ENCODE peak calls at places on chromosomes 12 and 14, in eight cellular contexts. One of them, this sample, is unnamed.

GRCh38 chr12:113086249-113087164 is 30.0 kb downstream of the DTX1 start:
- DNase-seq in D341Med: no peak
- DNase-seq in skeletal muscle cell: no peak
- DNase-seq in stimulated activated CD4-positive, alpha-beta T cell treated with anti-CD3 and anti-CD28 coated beads, TNF-alpha, amount 100 ng/mL, for 24 hours: no peak
- DNase-seq in KG1: no peak
- DNase-seq in right atrium auricular region: no peak
- DNase-seq in T1000: no peak
- DNase-seq in endothelial cell of umbilical vein: no peak
- DNase-seq in this sample: no peak

GRCh38 chr12:57479376-57480115 is at the start of gene ARHGAP9:
- DNase-seq in stimulated activated CD4-positive, alpha-beta T cell treated with anti-CD3 and anti-CD28 coated beads, TNF-alpha, amount 100 ng/mL, for 24 hours: no peak
- DNase-seq in T1000: no peak
- DNase-seq in endothelial cell of umbilical vein: no peak
- DNase-seq in skeletal muscle cell: no peak
- DNase-seq in D341Med: no peak
- DNase-seq in KG1: no peak
- DNase-seq in right atrium auricular region: no peak
- DNase-seq in this sample: no peak

GRCh38 chr12:32261638-32262037 is 137.7 kb upstream of the FGD4 start:
- DNase-seq in endothelial cell of umbilical vein: no peak
- DNase-seq in KG1: no peak
- DNase-seq in right atrium auricular region: no peak
- DNase-seq in D341Med: peak; percentile 55
- DNase-seq in stimulated activated CD4-positive, alpha-beta T cell treated with anti-CD3 and anti-CD28 coated beads, TNF-alpha, amount 100 ng/mL, for 24 hours: no peak
- DNase-seq in T1000: no peak
- DNase-seq in skeletal muscle cell: no peak
- DNase-seq in this sample: peak; percentile 38

GRCh38 chr12:102539651-102540553 is 59.5 kb upstream of the IGF1 start:
- DNase-seq in right atrium auricular region: no peak
- DNase-seq in stimulated activated CD4-positive, alpha-beta T cell treated with anti-CD3 and anti-CD28 coated beads, TNF-alpha, amount 100 ng/mL, for 24 hours: no peak
- DNase-seq in KG1: no peak
- DNase-seq in endothelial cell of umbilical vein: no peak
- DNase-seq in T1000: peak; percentile 75
- DNase-seq in skeletal muscle cell: peak; percentile 53
- DNase-seq in D341Med: no peak
- DNase-seq in this sample: peak; percentile 39

GRCh38 chr12:53097564-53098353 is at the start of gene IGFBP6:
- DNase-seq in D341Med: peak; percentile 68
- DNase-seq in KG1: peak; percentile 4
- DNase-seq in right atrium auricular region: no peak
- DNase-seq in skeletal muscle cell: no peak
- DNase-seq in T1000: peak; percentile 63
- DNase-seq in stimulated activated CD4-positive, alpha-beta T cell treated with anti-CD3 and anti-CD28 coated beads, TNF-alpha, amount 100 ng/mL, for 24 hours: no peak
- DNase-seq in endothelial cell of umbilical vein: peak; percentile 45
- DNase-seq in this sample: peak; percentile 54

GRCh38 chr12:109116611-109116949 is 193 bp downstream of the ACACB start:
- DNase-seq in skeletal muscle cell: no peak
- DNase-seq in stimulated activated CD4-positive, alpha-beta T cell treated with anti-CD3 and anti-CD28 coated beads, TNF-alpha, amount 100 ng/mL, for 24 hours: no peak
- DNase-seq in T1000: no peak
- DNase-seq in KG1: no peak
- DNase-seq in D341Med: no peak
- DNase-seq in endothelial cell of umbilical vein: no peak
- DNase-seq in right atrium auricular region: no peak
- DNase-seq in this sample: no peak

GRCh38 chr14:74652541-74652940 is 40.5 kb upstream of the LTBP2 start:
- DNase-seq in D341Med: no peak
- DNase-seq in right atrium auricular region: no peak
- DNase-seq in skeletal muscle cell: no peak
- DNase-seq in KG1: no peak
- DNase-seq in endothelial cell of umbilical vein: no peak
- DNase-seq in stimulated activated CD4-positive, alpha-beta T cell treated with anti-CD3 and anti-CD28 coated beads, TNF-alpha, amount 100 ng/mL, for 24 hours: no peak
- DNase-seq in T1000: peak; percentile 7
- DNase-seq in this sample: no peak

GRCh38 chr12:107912421-107913004 is 138.0 kb downstream of the ASCL4 start:
- DNase-seq in stimulated activated CD4-positive, alpha-beta T cell treated with anti-CD3 and anti-CD28 coated beads, TNF-alpha, amount 100 ng/mL, for 24 hours: peak; percentile 17
- DNase-seq in T1000: no peak
- DNase-seq in endothelial cell of umbilical vein: peak; percentile 30
- DNase-seq in KG1: no peak
- DNase-seq in skeletal muscle cell: no peak
- DNase-seq in right atrium auricular region: no peak
- DNase-seq in D341Med: peak; percentile 59
- DNase-seq in this sample: peak; percentile 65

GRCh38 chr14:32259368-32260013 is 56.4 kb upstream of the RNU6-8 start:
- DNase-seq in KG1: no peak
- DNase-seq in T1000: peak; percentile 14
- DNase-seq in endothelial cell of umbilical vein: peak; percentile 56
- DNase-seq in D341Med: no peak
- DNase-seq in stimulated activated CD4-positive, alpha-beta T cell treated with anti-CD3 and anti-CD28 coated beads, TNF-alpha, amount 100 ng/mL, for 24 hours: no peak
- DNase-seq in skeletal muscle cell: no peak
- DNase-seq in right atrium auricular region: no peak
- DNase-seq in this sample: no peak

GRCh38 chr12:116324684-116325664 is 47.5 kb upstream of the MED13L start:
- DNase-seq in skeletal muscle cell: no peak
- DNase-seq in D341Med: no peak
- DNase-seq in stimulated activated CD4-positive, alpha-beta T cell treated with anti-CD3 and anti-CD28 coated beads, TNF-alpha, amount 100 ng/mL, for 24 hours: no peak
- DNase-seq in right atrium auricular region: no peak
- DNase-seq in endothelial cell of umbilical vein: no peak
- DNase-seq in KG1: no peak
- DNase-seq in T1000: no peak
- DNase-seq in this sample: no peak

GRCh38 chr12:127652281-127652680 is 614.7 kb upstream of the TMEM132C start:
- DNase-seq in KG1: no peak
- DNase-seq in skeletal muscle cell: no peak
- DNase-seq in D341Med: no peak
- DNase-seq in T1000: no peak
- DNase-seq in endothelial cell of umbilical vein: no peak
- DNase-seq in stimulated activated CD4-positive, alpha-beta T cell treated with anti-CD3 and anti-CD28 coated beads, TNF-alpha, amount 100 ng/mL, for 24 hours: no peak
- DNase-seq in right atrium auricular region: no peak
- DNase-seq in this sample: no peak

GRCh38 chr14:102209224-102209966 is 69.7 kb downstream of the WDR20 start:
- DNase-seq in D341Med: peak; percentile 75
- DNase-seq in skeletal muscle cell: no peak
- DNase-seq in endothelial cell of umbilical vein: no peak
- DNase-seq in T1000: no peak
- DNase-seq in stimulated activated CD4-positive, alpha-beta T cell treated with anti-CD3 and anti-CD28 coated beads, TNF-alpha, amount 100 ng/mL, for 24 hours: no peak
- DNase-seq in KG1: no peak
- DNase-seq in right atrium auricular region: no peak
- DNase-seq in this sample: peak; percentile 48

GRCh38 chr12:105352049-105352448 is 21.6 kb downstream of the C12orf75 start:
- DNase-seq in D341Med: no peak
- DNase-seq in right atrium auricular region: no peak
- DNase-seq in endothelial cell of umbilical vein: no peak
- DNase-seq in T1000: no peak
- DNase-seq in skeletal muscle cell: no peak
- DNase-seq in stimulated activated CD4-positive, alpha-beta T cell treated with anti-CD3 and anti-CD28 coated beads, TNF-alpha, amount 100 ng/mL, for 24 hours: no peak
- DNase-seq in KG1: no peak
- DNase-seq in this sample: no peak

GRCh38 chr12:132828706-132829534 is at the start of gene GOLGA3:
- DNase-seq in endothelial cell of umbilical vein: peak; percentile 92
- DNase-seq in stimulated activated CD4-positive, alpha-beta T cell treated with anti-CD3 and anti-CD28 coated beads, TNF-alpha, amount 100 ng/mL, for 24 hours: peak; percentile 92
- DNase-seq in KG1: peak; percentile 88
- DNase-seq in T1000: peak; percentile 75
- DNase-seq in right atrium auricular region: peak; percentile 92
- DNase-seq in skeletal muscle cell: peak; percentile 84
- DNase-seq in D341Med: peak; percentile 100
- DNase-seq in this sample: peak; percentile 96

GRCh38 chr14:96198430-96199133 is 6.1 kb upstream of the BDKRB2 start:
- DNase-seq in KG1: no peak
- DNase-seq in endothelial cell of umbilical vein: peak; percentile 11
- DNase-seq in D341Med: no peak
- DNase-seq in right atrium auricular region: no peak
- DNase-seq in T1000: no peak
- DNase-seq in skeletal muscle cell: no peak
- DNase-seq in stimulated activated CD4-positive, alpha-beta T cell treated with anti-CD3 and anti-CD28 coated beads, TNF-alpha, amount 100 ng/mL, for 24 hours: no peak
- DNase-seq in this sample: no peak

GRCh38 chr12:124487834-124488165 is 79.6 kb downstream of the NCOR2 start:
- DNase-seq in skeletal muscle cell: no peak
- DNase-seq in right atrium auricular region: no peak
- DNase-seq in endothelial cell of umbilical vein: no peak
- DNase-seq in T1000: no peak
- DNase-seq in D341Med: no peak
- DNase-seq in KG1: no peak
- DNase-seq in stimulated activated CD4-positive, alpha-beta T cell treated with anti-CD3 and anti-CD28 coated beads, TNF-alpha, amount 100 ng/mL, for 24 hours: no peak
- DNase-seq in this sample: no peak

GRCh38 chr14:32366256-32366655 is 37.2 kb downstream of the AKAP6 start:
- DNase-seq in D341Med: peak; percentile 60
- DNase-seq in KG1: no peak
- DNase-seq in T1000: no peak
- DNase-seq in endothelial cell of umbilical vein: no peak
- DNase-seq in skeletal muscle cell: peak; percentile 89
- DNase-seq in stimulated activated CD4-positive, alpha-beta T cell treated with anti-CD3 and anti-CD28 coated beads, TNF-alpha, amount 100 ng/mL, for 24 hours: no peak
- DNase-seq in right atrium auricular region: no peak
- DNase-seq in this sample: peak; percentile 26

GRCh38 chr12:8609061-8609570 is 3.5 kb downstream of the AICDA start:
- DNase-seq in endothelial cell of umbilical vein: peak; percentile 67
- DNase-seq in skeletal muscle cell: no peak
- DNase-seq in T1000: no peak
- DNase-seq in D341Med: peak; percentile 53
- DNase-seq in right atrium auricular region: no peak
- DNase-seq in stimulated activated CD4-positive, alpha-beta T cell treated with anti-CD3 and anti-CD28 coated beads, TNF-alpha, amount 100 ng/mL, for 24 hours: no peak
- DNase-seq in KG1: peak; percentile 3
- DNase-seq in this sample: peak; percentile 75

GRCh38 chr12:1811281-1811947 is 9.0 kb upstream of the LRTM2 start:
- DNase-seq in KG1: no peak
- DNase-seq in skeletal muscle cell: no peak
- DNase-seq in right atrium auricular region: no peak
- DNase-seq in D341Med: no peak
- DNase-seq in T1000: peak; percentile 33
- DNase-seq in stimulated activated CD4-positive, alpha-beta T cell treated with anti-CD3 and anti-CD28 coated beads, TNF-alpha, amount 100 ng/mL, for 24 hours: no peak
- DNase-seq in endothelial cell of umbilical vein: peak; percentile 57
- DNase-seq in this sample: no peak

GRCh38 chr14:56160058-56160457 is 41.8 kb downstream of the PELI2 start:
- DNase-seq in skeletal muscle cell: no peak
- DNase-seq in D341Med: no peak
- DNase-seq in right atrium auricular region: no peak
- DNase-seq in endothelial cell of umbilical vein: no peak
- DNase-seq in KG1: no peak
- DNase-seq in stimulated activated CD4-positive, alpha-beta T cell treated with anti-CD3 and anti-CD28 coated beads, TNF-alpha, amount 100 ng/mL, for 24 hours: no peak
- DNase-seq in T1000: no peak
- DNase-seq in this sample: peak; percentile 90

GRCh38 chr12:42802688-42803279 is 213.2 kb upstream of the PRICKLE1 start:
- DNase-seq in stimulated activated CD4-positive, alpha-beta T cell treated with anti-CD3 and anti-CD28 coated beads, TNF-alpha, amount 100 ng/mL, for 24 hours: no peak
- DNase-seq in D341Med: no peak
- DNase-seq in KG1: no peak
- DNase-seq in skeletal muscle cell: no peak
- DNase-seq in endothelial cell of umbilical vein: no peak
- DNase-seq in right atrium auricular region: no peak
- DNase-seq in T1000: no peak
- DNase-seq in this sample: no peak

GRCh38 chr12:45312012-45312411 is 96.1 kb downstream of the ANO6 start:
- DNase-seq in skeletal muscle cell: no peak
- DNase-seq in D341Med: no peak
- DNase-seq in KG1: no peak
- DNase-seq in stimulated activated CD4-positive, alpha-beta T cell treated with anti-CD3 and anti-CD28 coated beads, TNF-alpha, amount 100 ng/mL, for 24 hours: no peak
- DNase-seq in T1000: no peak
- DNase-seq in right atrium auricular region: no peak
- DNase-seq in endothelial cell of umbilical vein: no peak
- DNase-seq in this sample: no peak

GRCh38 chr12:12681061-12681765 is 14.8 kb downstream of the GPR19 start:
- DNase-seq in endothelial cell of umbilical vein: no peak
- DNase-seq in stimulated activated CD4-positive, alpha-beta T cell treated with anti-CD3 and anti-CD28 coated beads, TNF-alpha, amount 100 ng/mL, for 24 hours: no peak
- DNase-seq in right atrium auricular region: no peak
- DNase-seq in skeletal muscle cell: no peak
- DNase-seq in T1000: no peak
- DNase-seq in KG1: no peak
- DNase-seq in D341Med: no peak
- DNase-seq in this sample: no peak

GRCh38 chr12:3359478-3359877 is 131.5 kb upstream of the PRMT8 start:
- DNase-seq in stimulated activated CD4-positive, alpha-beta T cell treated with anti-CD3 and anti-CD28 coated beads, TNF-alpha, amount 100 ng/mL, for 24 hours: no peak
- DNase-seq in right atrium auricular region: no peak
- DNase-seq in D341Med: no peak
- DNase-seq in skeletal muscle cell: no peak
- DNase-seq in KG1: no peak
- DNase-seq in endothelial cell of umbilical vein: no peak
- DNase-seq in T1000: no peak
- DNase-seq in this sample: no peak

GRCh38 chr14:74401504-74402241 is 24.3 kb downstream of the SYNDIG1L start:
- DNase-seq in skeletal muscle cell: no peak
- DNase-seq in D341Med: peak; percentile 22
- DNase-seq in T1000: no peak
- DNase-seq in endothelial cell of umbilical vein: no peak
- DNase-seq in KG1: no peak
- DNase-seq in stimulated activated CD4-positive, alpha-beta T cell treated with anti-CD3 and anti-CD28 coated beads, TNF-alpha, amount 100 ng/mL, for 24 hours: peak; percentile 27
- DNase-seq in right atrium auricular region: no peak
- DNase-seq in this sample: peak; percentile 40

GRCh38 chr12:50788562-50788961 is 24.7 kb downstream of the ATF1 start:
- DNase-seq in KG1: no peak
- DNase-seq in right atrium auricular region: no peak
- DNase-seq in stimulated activated CD4-positive, alpha-beta T cell treated with anti-CD3 and anti-CD28 coated beads, TNF-alpha, amount 100 ng/mL, for 24 hours: no peak
- DNase-seq in T1000: peak; percentile 55
- DNase-seq in skeletal muscle cell: no peak
- DNase-seq in endothelial cell of umbilical vein: no peak
- DNase-seq in D341Med: no peak
- DNase-seq in this sample: no peak

GRCh38 chr12:11711675-11712327 is 62.3 kb downstream of the ETV6 start:
- DNase-seq in right atrium auricular region: no peak
- DNase-seq in KG1: no peak
- DNase-seq in T1000: no peak
- DNase-seq in stimulated activated CD4-positive, alpha-beta T cell treated with anti-CD3 and anti-CD28 coated beads, TNF-alpha, amount 100 ng/mL, for 24 hours: no peak
- DNase-seq in endothelial cell of umbilical vein: no peak
- DNase-seq in skeletal muscle cell: peak; percentile 61
- DNase-seq in D341Med: no peak
- DNase-seq in this sample: no peak

GRCh38 chr14:55306938-55307589 is 35.8 kb downstream of the FBXO34 start:
- DNase-seq in KG1: no peak
- DNase-seq in right atrium auricular region: no peak
- DNase-seq in endothelial cell of umbilical vein: peak; percentile 83
- DNase-seq in stimulated activated CD4-positive, alpha-beta T cell treated with anti-CD3 and anti-CD28 coated beads, TNF-alpha, amount 100 ng/mL, for 24 hours: no peak
- DNase-seq in T1000: no peak
- DNase-seq in skeletal muscle cell: no peak
- DNase-seq in D341Med: no peak
- DNase-seq in this sample: no peak

GRCh38 chr14:78997811-78998210 is 827.6 kb downstream of the NRXN3 start:
- DNase-seq in right atrium auricular region: no peak
- DNase-seq in skeletal muscle cell: no peak
- DNase-seq in KG1: no peak
- DNase-seq in endothelial cell of umbilical vein: peak; percentile 37
- DNase-seq in T1000: no peak
- DNase-seq in D341Med: no peak
- DNase-seq in stimulated activated CD4-positive, alpha-beta T cell treated with anti-CD3 and anti-CD28 coated beads, TNF-alpha, amount 100 ng/mL, for 24 hours: no peak
- DNase-seq in this sample: peak; percentile 40

GRCh38 chr12:88634008-88634407 is 53.7 kb upstream of the KITLG start:
- DNase-seq in KG1: no peak
- DNase-seq in right atrium auricular region: no peak
- DNase-seq in T1000: no peak
- DNase-seq in D341Med: no peak
- DNase-seq in endothelial cell of umbilical vein: peak; percentile 49
- DNase-seq in skeletal muscle cell: no peak
- DNase-seq in stimulated activated CD4-positive, alpha-beta T cell treated with anti-CD3 and anti-CD28 coated beads, TNF-alpha, amount 100 ng/mL, for 24 hours: no peak
- DNase-seq in this sample: no peak

GRCh38 chr14:64745511-64746041 is 41.4 kb downstream of the PLEKHG3 start:
- DNase-seq in endothelial cell of umbilical vein: no peak
- DNase-seq in right atrium auricular region: no peak
- DNase-seq in T1000: no peak
- DNase-seq in skeletal muscle cell: no peak
- DNase-seq in KG1: no peak
- DNase-seq in D341Med: no peak
- DNase-seq in stimulated activated CD4-positive, alpha-beta T cell treated with anti-CD3 and anti-CD28 coated beads, TNF-alpha, amount 100 ng/mL, for 24 hours: no peak
- DNase-seq in this sample: no peak

GRCh38 chr14:24110060-24110459 is 4.5 kb upstream of the DCAF11 start:
- DNase-seq in T1000: no peak
- DNase-seq in right atrium auricular region: no peak
- DNase-seq in stimulated activated CD4-positive, alpha-beta T cell treated with anti-CD3 and anti-CD28 coated beads, TNF-alpha, amount 100 ng/mL, for 24 hours: no peak
- DNase-seq in KG1: no peak
- DNase-seq in endothelial cell of umbilical vein: no peak
- DNase-seq in D341Med: no peak
- DNase-seq in skeletal muscle cell: no peak
- DNase-seq in this sample: no peak

GRCh38 chr12:71810905-71811304 is 28.7 kb upstream of the TBC1D15 start:
- DNase-seq in KG1: no peak
- DNase-seq in T1000: no peak
- DNase-seq in stimulated activated CD4-positive, alpha-beta T cell treated with anti-CD3 and anti-CD28 coated beads, TNF-alpha, amount 100 ng/mL, for 24 hours: no peak
- DNase-seq in right atrium auricular region: no peak
- DNase-seq in skeletal muscle cell: no peak
- DNase-seq in endothelial cell of umbilical vein: no peak
- DNase-seq in D341Med: no peak
- DNase-seq in this sample: no peak

GRCh38 chr12:93847517-93848452 is 170.6 kb downstream of the CRADD start:
- DNase-seq in skeletal muscle cell: no peak
- DNase-seq in right atrium auricular region: no peak
- DNase-seq in KG1: peak; percentile 15
- DNase-seq in endothelial cell of umbilical vein: no peak
- DNase-seq in stimulated activated CD4-positive, alpha-beta T cell treated with anti-CD3 and anti-CD28 coated beads, TNF-alpha, amount 100 ng/mL, for 24 hours: no peak
- DNase-seq in D341Med: no peak
- DNase-seq in T1000: no peak
- DNase-seq in this sample: no peak

This sample was measured in NCI-H82.